ENCODE peak calls at places on chromosomes 2 and 18, in six cellular contexts. H, L, I, K, G and X are unnamed samples.
A peak's percentile ranks its signal among the peaks of the same experiment; 100 is the strongest.

GRCh38 chr2:63613391-63613901 is 24.7 kb downstream of the MDH1 start:
- DNase-seq in H (no peak), L (no peak), I (no peak), K (no peak), G (no peak), X (no peak)

GRCh38 chr2:69437751-69438154 is 518 bp upstream of the NFU1 start:
- DNase-seq in H (peak; percentile 76), L (no peak), I (no peak), K (no peak), G (peak; percentile 13), X (no peak)

GRCh38 chr2:130371723-130372054 is 15.8 kb downstream of the PTPN18 start:
- DNase-seq in H (no peak), L (no peak), I (no peak), K (peak; percentile 50), G (no peak), X (no peak)

GRCh38 chr2:180759631-180760030 is 220.8 kb upstream of the UBE2E3 start:
- DNase-seq in H (no peak), L (no peak), I (no peak), K (no peak), G (no peak), X (no peak)

GRCh38 chr18:11366410-11366809 is 217.0 kb upstream of the PIEZO2 start:
- DNase-seq in H (no peak), L (no peak), I (no peak), K (peak; percentile 71), G (no peak), X (no peak)

GRCh38 chr2:144078091-144078490 is 441.8 kb downstream of the ZEB2 start:
- DNase-seq in H (no peak), L (no peak), I (no peak), K (peak; percentile 29), G (no peak), X (no peak)

GRCh38 chr2:13003500-13003899 is 286.8 kb downstream of the TRIB2 start:
- DNase-seq in H (no peak), L (no peak), I (no peak), K (no peak), G (no peak), X (no peak)

GRCh38 chr2:107738268-107738667 is 88.4 kb upstream of the RGPD4 start:
- DNase-seq in H (no peak), L (no peak), I (no peak), K (no peak), G (no peak), X (no peak)

GRCh38 chr2:63192889-63193778 is 142.5 kb downstream of the OTX1 start:
- DNase-seq in H (no peak), L (no peak), I (no peak), K (no peak), G (no peak), X (no peak)